ENCODE peak calls at places on chromosomes 4 and X, in eight cellular contexts. One of them, this sample, is unnamed.

GRCh38 chrX:154019633-154020499 is at the start of gene IRAK1:
- DNase-seq in A549: peak
- DNase-seq in ovary: peak
- DNase-seq in tibial nerve: no peak
- DNase-seq in sigmoid colon: no peak
- DNase-seq in esophagus muscularis mucosa: no peak
- DNase-seq in H1: no peak
- DNase-seq in stomach: peak
- DNase-seq in this sample: peak

GRCh38 chrX:42094208-42094607 is 170.9 kb upstream of the CASK start:
- DNase-seq in A549: no peak
- DNase-seq in ovary: no peak
- DNase-seq in tibial nerve: no peak
- DNase-seq in sigmoid colon: no peak
- DNase-seq in esophagus muscularis mucosa: no peak
- DNase-seq in H1: no peak
- DNase-seq in stomach: no peak
- DNase-seq in this sample: no peak

GRCh38 chr4:83010111-83010521 is 507 bp downstream of the LIN54 start:
- DNase-seq in A549: no peak
- DNase-seq in ovary: no peak
- DNase-seq in tibial nerve: no peak
- DNase-seq in sigmoid colon: no peak
- DNase-seq in esophagus muscularis mucosa: no peak
- DNase-seq in H1: no peak
- DNase-seq in stomach: no peak
- DNase-seq in this sample: no peak

GRCh38 chr4:72919464-72919863 is 150.1 kb downstream of the COX18 start:
- DNase-seq in A549: no peak
- DNase-seq in ovary: no peak
- DNase-seq in tibial nerve: no peak
- DNase-seq in sigmoid colon: no peak
- DNase-seq in esophagus muscularis mucosa: no peak
- DNase-seq in H1: no peak
- DNase-seq in stomach: no peak
- DNase-seq in this sample: no peak

GRCh38 chr4:24551492-24552330 is 32.6 kb downstream of the DHX15 start:
- DNase-seq in A549: no peak
- DNase-seq in ovary: no peak
- DNase-seq in tibial nerve: no peak
- DNase-seq in sigmoid colon: no peak
- DNase-seq in esophagus muscularis mucosa: no peak
- DNase-seq in H1: no peak
- DNase-seq in stomach: no peak
- DNase-seq in this sample: no peak

GRCh38 chr4:74228691-74229640 is 71.0 kb downstream of the MTHFD2L start:
- DNase-seq in A549: peak
- DNase-seq in ovary: peak
- DNase-seq in tibial nerve: peak
- DNase-seq in sigmoid colon: peak
- DNase-seq in esophagus muscularis mucosa: no peak
- DNase-seq in H1: peak
- DNase-seq in stomach: peak
- DNase-seq in this sample: no peak

GRCh38 chrX:129227376-129227775 is 295.9 kb downstream of the SMARCA1 start:
- DNase-seq in A549: no peak
- DNase-seq in ovary: no peak
- DNase-seq in tibial nerve: no peak
- DNase-seq in sigmoid colon: no peak
- DNase-seq in esophagus muscularis mucosa: no peak
- DNase-seq in H1: no peak
- DNase-seq in stomach: no peak
- DNase-seq in this sample: no peak

GRCh38 chr4:134777626-134778025 is 576.0 kb upstream of the PABPC4L start:
- DNase-seq in A549: peak
- DNase-seq in ovary: no peak
- DNase-seq in tibial nerve: no peak
- DNase-seq in sigmoid colon: no peak
- DNase-seq in esophagus muscularis mucosa: no peak
- DNase-seq in H1: no peak
- DNase-seq in stomach: no peak
- DNase-seq in this sample: no peak

GRCh38 chrX:101407167-101407747 is 468 bp downstream of the GLA start:
- DNase-seq in A549: no peak
- DNase-seq in ovary: no peak
- DNase-seq in tibial nerve: no peak
- DNase-seq in sigmoid colon: no peak
- DNase-seq in esophagus muscularis mucosa: no peak
- DNase-seq in H1: no peak
- DNase-seq in stomach: no peak
- DNase-seq in this sample: no peak

GRCh38 chrX:51332188-51332942 is at the start of gene NUDT10:
- DNase-seq in A549: peak
- DNase-seq in ovary: peak
- DNase-seq in tibial nerve: peak
- DNase-seq in sigmoid colon: peak
- DNase-seq in esophagus muscularis mucosa: no peak
- DNase-seq in H1: peak
- DNase-seq in stomach: no peak
- DNase-seq in this sample: peak

GRCh38 chrX:153481043-153481442 is 10.7 kb upstream of the HAUS7 start:
- DNase-seq in A549: no peak
- DNase-seq in ovary: no peak
- DNase-seq in tibial nerve: no peak
- DNase-seq in sigmoid colon: no peak
- DNase-seq in esophagus muscularis mucosa: no peak
- DNase-seq in H1: no peak
- DNase-seq in stomach: no peak
- DNase-seq in this sample: no peak

GRCh38 chrX:119833905-119834304 is 18.9 kb downstream of the UPF3B start:
- DNase-seq in A549: no peak
- DNase-seq in ovary: no peak
- DNase-seq in tibial nerve: no peak
- DNase-seq in sigmoid colon: no peak
- DNase-seq in esophagus muscularis mucosa: no peak
- DNase-seq in H1: no peak
- DNase-seq in stomach: no peak
- DNase-seq in this sample: no peak
- TF ChIP-seq CTCF in A549: no peak
- TF ChIP-seq CTCF in ovary: no peak
- TF ChIP-seq CTCF in tibial nerve: no peak
- TF ChIP-seq CTCF in sigmoid colon: no peak
- TF ChIP-seq CTCF in esophagus muscularis mucosa: no peak
- TF ChIP-seq CTCF in H1: no peak
- TF ChIP-seq CTCF in stomach: no peak
- TF ChIP-seq CTCF in this sample: no peak

GRCh38 chr4:186265683-186266648 is at the start of gene F11:
- DNase-seq in A549: no peak
- DNase-seq in ovary: no peak
- DNase-seq in tibial nerve: no peak
- DNase-seq in sigmoid colon: no peak
- DNase-seq in esophagus muscularis mucosa: no peak
- DNase-seq in H1: no peak
- DNase-seq in stomach: no peak
- DNase-seq in this sample: no peak
- TF ChIP-seq POLR2A in A549: no peak
- TF ChIP-seq POLR2A in ovary: no peak
- TF ChIP-seq POLR2A in tibial nerve: no peak
- TF ChIP-seq POLR2A in sigmoid colon: no peak
- TF ChIP-seq POLR2A in esophagus muscularis mucosa: no peak
- TF ChIP-seq POLR2A in H1: no peak
- TF ChIP-seq POLR2A in stomach: no peak
- TF ChIP-seq POLR2A in this sample: no peak

GRCh38 chr4:86569103-86569870 is 24.8 kb upstream of the PTPN13 start:
- DNase-seq in A549: no peak
- DNase-seq in ovary: no peak
- DNase-seq in tibial nerve: no peak
- DNase-seq in sigmoid colon: no peak
- DNase-seq in esophagus muscularis mucosa: no peak
- DNase-seq in H1: no peak
- DNase-seq in stomach: no peak
- DNase-seq in this sample: no peak
- TF ChIP-seq EP300 in A549: no peak
- TF ChIP-seq EP300 in ovary: no peak
- TF ChIP-seq EP300 in tibial nerve: no peak
- TF ChIP-seq EP300 in sigmoid colon: no peak
- TF ChIP-seq EP300 in esophagus muscularis mucosa: no peak
- TF ChIP-seq EP300 in H1: no peak
- TF ChIP-seq EP300 in stomach: no peak
- TF ChIP-seq EP300 in this sample: no peak

GRCh38 chr4:162839814-162840213 is 326.9 kb downstream of the NAF1 start:
- DNase-seq in A549: peak
- DNase-seq in ovary: no peak
- DNase-seq in tibial nerve: no peak
- DNase-seq in sigmoid colon: no peak
- DNase-seq in esophagus muscularis mucosa: no peak
- DNase-seq in H1: peak
- DNase-seq in stomach: no peak
- DNase-seq in this sample: no peak
- TF ChIP-seq CTCF in A549: no peak
- TF ChIP-seq CTCF in ovary: no peak
- TF ChIP-seq CTCF in tibial nerve: no peak
- TF ChIP-seq CTCF in sigmoid colon: no peak
- TF ChIP-seq CTCF in esophagus muscularis mucosa: no peak
- TF ChIP-seq CTCF in H1: peak
- TF ChIP-seq CTCF in stomach: no peak
- TF ChIP-seq CTCF in this sample: no peak

GRCh38 chrX:40558590-40558989 is 22.2 kb upstream of the ATP6AP2 start:
- DNase-seq in A549: no peak
- DNase-seq in ovary: no peak
- DNase-seq in tibial nerve: no peak
- DNase-seq in sigmoid colon: no peak
- DNase-seq in esophagus muscularis mucosa: no peak
- DNase-seq in H1: no peak
- DNase-seq in stomach: no peak
- DNase-seq in this sample: no peak
- TF ChIP-seq POLR2A in A549: no peak
- TF ChIP-seq POLR2A in ovary: no peak
- TF ChIP-seq POLR2A in tibial nerve: no peak
- TF ChIP-seq POLR2A in sigmoid colon: no peak
- TF ChIP-seq POLR2A in esophagus muscularis mucosa: no peak
- TF ChIP-seq POLR2A in H1: no peak
- TF ChIP-seq POLR2A in stomach: no peak
- TF ChIP-seq POLR2A in this sample: no peak

GRCh38 chr4:8583655-8584025 is 3.4 kb downstream of the GPR78 start:
- DNase-seq in A549: no peak
- DNase-seq in ovary: no peak
- DNase-seq in tibial nerve: no peak
- DNase-seq in sigmoid colon: peak
- DNase-seq in esophagus muscularis mucosa: no peak
- DNase-seq in H1: no peak
- DNase-seq in stomach: no peak
- DNase-seq in this sample: no peak

GRCh38 chr4:8586671-8587468 is 5.7 kb upstream of the CPZ start:
- DNase-seq in A549: no peak
- DNase-seq in ovary: no peak
- DNase-seq in tibial nerve: no peak
- DNase-seq in sigmoid colon: peak
- DNase-seq in esophagus muscularis mucosa: no peak
- DNase-seq in H1: no peak
- DNase-seq in stomach: no peak
- DNase-seq in this sample: peak

GRCh38 chr4:8585721-8586161 is 5.5 kb downstream of the GPR78 start:
- DNase-seq in A549: no peak
- DNase-seq in ovary: no peak
- DNase-seq in tibial nerve: no peak
- DNase-seq in sigmoid colon: peak
- DNase-seq in esophagus muscularis mucosa: no peak
- DNase-seq in H1: no peak
- DNase-seq in stomach: no peak
- DNase-seq in this sample: no peak

GRCh38 chr4:8586246-8586645 is 6.1 kb downstream of the GPR78 start:
- DNase-seq in A549: no peak
- DNase-seq in ovary: no peak
- DNase-seq in tibial nerve: no peak
- DNase-seq in sigmoid colon: no peak
- DNase-seq in esophagus muscularis mucosa: no peak
- DNase-seq in H1: no peak
- DNase-seq in stomach: no peak
- DNase-seq in this sample: no peak

GRCh38 chr4:8585186-8585585 is 5.0 kb downstream of the GPR78 start:
- DNase-seq in A549: no peak
- DNase-seq in ovary: no peak
- DNase-seq in tibial nerve: no peak
- DNase-seq in sigmoid colon: peak
- DNase-seq in esophagus muscularis mucosa: no peak
- DNase-seq in H1: no peak
- DNase-seq in stomach: no peak
- DNase-seq in this sample: peak
- TF ChIP-seq EP300 in A549: no peak
- TF ChIP-seq EP300 in ovary: no peak
- TF ChIP-seq EP300 in tibial nerve: no peak
- TF ChIP-seq EP300 in sigmoid colon: no peak
- TF ChIP-seq EP300 in esophagus muscularis mucosa: no peak
- TF ChIP-seq EP300 in H1: no peak
- TF ChIP-seq EP300 in stomach: no peak
- TF ChIP-seq EP300 in this sample: no peak

GRCh38 chr4:18291313-18291712 is 269.8 kb upstream of the LCORL start:
- DNase-seq in A549: no peak
- DNase-seq in ovary: no peak
- DNase-seq in tibial nerve: no peak
- DNase-seq in sigmoid colon: no peak
- DNase-seq in esophagus muscularis mucosa: no peak
- DNase-seq in H1: no peak
- DNase-seq in stomach: no peak
- DNase-seq in this sample: no peak

GRCh38 chr4:18297684-18298083 is 276.1 kb upstream of the LCORL start:
- DNase-seq in A549: no peak
- DNase-seq in ovary: no peak
- DNase-seq in tibial nerve: no peak
- DNase-seq in sigmoid colon: no peak
- DNase-seq in esophagus muscularis mucosa: no peak
- DNase-seq in H1: no peak
- DNase-seq in stomach: no peak
- DNase-seq in this sample: no peak

GRCh38 chr4:18292411-18292810 is 270.9 kb upstream of the LCORL start:
- DNase-seq in A549: no peak
- DNase-seq in ovary: no peak
- DNase-seq in tibial nerve: no peak
- DNase-seq in sigmoid colon: no peak
- DNase-seq in esophagus muscularis mucosa: no peak
- DNase-seq in H1: no peak
- DNase-seq in stomach: no peak
- DNase-seq in this sample: no peak

GRCh38 chr4:18291981-18292380 is 270.4 kb upstream of the LCORL start:
- DNase-seq in A549: no peak
- DNase-seq in ovary: no peak
- DNase-seq in tibial nerve: no peak
- DNase-seq in sigmoid colon: no peak
- DNase-seq in esophagus muscularis mucosa: no peak
- DNase-seq in H1: no peak
- DNase-seq in stomach: no peak
- DNase-seq in this sample: no peak

DNA sequence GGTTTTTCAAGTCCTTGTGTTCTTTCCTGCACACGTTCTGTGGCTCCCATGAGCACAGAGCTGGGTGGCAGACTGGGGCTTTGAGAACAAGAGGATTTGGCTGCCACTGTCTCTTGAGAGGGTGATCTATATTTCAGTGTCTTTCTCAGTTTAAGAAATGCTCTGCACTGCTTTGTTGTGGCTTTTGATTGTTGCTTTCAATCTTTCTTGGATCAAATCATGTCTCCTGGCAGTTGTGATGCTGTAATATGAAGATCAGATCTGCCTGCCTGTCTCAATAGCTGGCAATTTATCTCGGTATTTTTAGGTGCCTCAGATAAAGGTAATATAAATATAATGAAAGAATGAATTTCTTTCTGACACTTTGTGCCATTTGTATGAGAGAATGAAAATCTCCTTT is 273.3 kb upstream of the LCORL start:
- DNase-seq in A549: no peak
- DNase-seq in ovary: no peak
- DNase-seq in tibial nerve: no peak
- DNase-seq in sigmoid colon: no peak
- DNase-seq in esophagus muscularis mucosa: no peak
- DNase-seq in H1: no peak
- DNase-seq in stomach: no peak
- DNase-seq in this sample: no peak
- TF ChIP-seq CTCF in A549: no peak
- TF ChIP-seq CTCF in ovary: no peak
- TF ChIP-seq CTCF in tibial nerve: no peak
- TF ChIP-seq CTCF in sigmoid colon: no peak
- TF ChIP-seq CTCF in esophagus muscularis mucosa: no peak
- TF ChIP-seq CTCF in H1: no peak
- TF ChIP-seq CTCF in stomach: no peak
- TF ChIP-seq CTCF in this sample: no peak

This sample was measured in upper lobe of left lung.